ENCODE peak calls at places on chromosomes 1 and 21, in seven cellular contexts. L, D, M, P, O, E and U are unnamed samples.

GRCh38 chr1:205870236-205870635 is 20.3 kb upstream of the PM20D1 start:
- DNase-seq in L (no peak), D (no peak), M (no peak), P (no peak), O (no peak), E (no peak), U (no peak)

GRCh38 chr1:167110586-167110985 is 16.7 kb downstream of the STYXL2 start:
- DNase-seq in L (no peak), D (no peak), M (no peak), P (no peak), O (no peak), E (no peak), U (no peak)

GRCh38 chr1:41192456-41193188 is 49.5 kb downstream of the SCMH1 start:
- DNase-seq in L (no peak), D (no peak), M (no peak), P (no peak), O (no peak), E (no peak), U (no peak)

GRCh38 chr21:24895885-24896734 is 711.2 kb downstream of the MRPL39 start:
- DNase-seq in L (no peak), D (no peak), M (no peak), P (no peak), O (no peak), E (no peak), U (no peak)

GRCh38 chr21:33514234-33514633 is 22.7 kb upstream of the DNAJC28 start:
- DNase-seq in L (no peak), D (no peak), M (no peak), P (no peak), O (no peak), E (no peak), U (no peak)

GRCh38 chr1:225280563-225280962 is 147.3 kb downstream of the LBR start:
- DNase-seq in L (no peak), D (no peak), M (no peak), P (no peak), O (no peak), E (no peak), U (no peak)

GRCh38 chr1:225437710-225438437 is 10.0 kb upstream of the LBR start:
- DNase-seq in L (no peak), D (peak; percentile 36), M (no peak), P (peak; percentile 28), O (no peak), E (no peak), U (no peak)

GRCh38 chr1:37478451-37478871 is 4.1 kb downstream of the ZC3H12A start:
- DNase-seq in L (no peak), D (peak; percentile 72), M (no peak), P (no peak), O (peak; percentile 68), E (no peak), U (no peak)

GRCh38 chr1:25031966-25032667 is 102.0 kb upstream of the RUNX3 start:
- DNase-seq in L (no peak), D (peak; percentile 87), M (no peak), P (no peak), O (peak; percentile 93), E (peak; percentile 44), U (no peak)

GRCh38 chr21:26626187-26626586 is 53.1 kb upstream of the CYYR1 start:
- DNase-seq in L (no peak), D (no peak), M (no peak), P (no peak), O (no peak), E (no peak), U (no peak)

GRCh38 chr1:226662704-226663326 is 76.3 kb downstream of the ITPKB start:
- DNase-seq in L (peak; percentile 92), D (peak; percentile 96), M (no peak), P (peak; percentile 46), O (peak; percentile 95), E (peak; percentile 69), U (peak; percentile 76)

GRCh38 chr21:46057111-46057709 is 40.7 kb upstream of the COL6A2 start:
- DNase-seq in L (no peak), D (no peak), M (peak; percentile 56), P (no peak), O (no peak), E (no peak), U (no peak)

GRCh38 chr1:220271706-220272046 is 577 bp downstream of the RAB3GAP2 start:
- DNase-seq in L (no peak), D (peak; percentile 25), M (peak; percentile 35), P (peak; percentile 18), O (peak; percentile 9), E (no peak), U (no peak)

GRCh38 chr1:208526726-208527125 is 282.5 kb upstream of the PLXNA2 start:
- DNase-seq in L (no peak), D (no peak), M (no peak), P (no peak), O (no peak), E (no peak), U (no peak)

GRCh38 chr1:20485527-20486456 is at the start of gene CAMK2N1:
- DNase-seq in L (no peak), D (peak; percentile 79), M (peak; percentile 88), P (no peak), O (no peak), E (peak; percentile 62), U (no peak)

GRCh38 chr1:67274623-67275325 is 32.9 kb upstream of the IL12RB2 start:
- DNase-seq in L (no peak), D (no peak), M (no peak), P (no peak), O (no peak), E (no peak), U (no peak)

GRCh38 chr21:17495680-17496079 is 17.2 kb upstream of the CXADR start:
- DNase-seq in L (no peak), D (no peak), M (no peak), P (no peak), O (no peak), E (no peak), U (no peak)

GRCh38 chr1:3366181-3367051 is 88.0 kb upstream of the ARHGEF16 start:
- DNase-seq in L (no peak), D (no peak), M (peak; percentile 53), P (no peak), O (peak; percentile 47), E (no peak), U (no peak)

GRCh38 chr21:36010801-36011200 is 49.5 kb downstream of the SETD4 start:
- DNase-seq in L (no peak), D (no peak), M (no peak), P (no peak), O (no peak), E (no peak), U (no peak)

GRCh38 chr1:93839307-93839706 is 39.7 kb downstream of the DNTTIP2 start:
- DNase-seq in L (no peak), D (peak; percentile 86), M (no peak), P (no peak), O (peak; percentile 78), E (no peak), U (no peak)

GRCh38 chr1:182004601-182005000 is 56.9 kb downstream of the ZNF648 start:
- DNase-seq in L (no peak), D (no peak), M (no peak), P (no peak), O (no peak), E (no peak), U (no peak)

GRCh38 chr1:201702936-201703335 is 126.0 kb upstream of the IPO9 start:
- DNase-seq in L (no peak), D (no peak), M (no peak), P (no peak), O (no peak), E (no peak), U (no peak)

GRCh38 chr1:114347431-114348209 is 163.4 kb downstream of the TRIM33 start:
- DNase-seq in L (no peak), D (no peak), M (no peak), P (no peak), O (no peak), E (no peak), U (no peak)

GRCh38 chr1:30283199-30283962 is 440.0 kb downstream of the MATN1 start:
- DNase-seq in L (no peak), D (no peak), M (no peak), P (no peak), O (no peak), E (no peak), U (no peak)

GRCh38 chr1:179814513-179814838 is 63.1 kb downstream of the TOR1AIP2 start:
- DNase-seq in L (no peak), D (no peak), M (peak; percentile 82), P (no peak), O (no peak), E (no peak), U (no peak)

DNA sequence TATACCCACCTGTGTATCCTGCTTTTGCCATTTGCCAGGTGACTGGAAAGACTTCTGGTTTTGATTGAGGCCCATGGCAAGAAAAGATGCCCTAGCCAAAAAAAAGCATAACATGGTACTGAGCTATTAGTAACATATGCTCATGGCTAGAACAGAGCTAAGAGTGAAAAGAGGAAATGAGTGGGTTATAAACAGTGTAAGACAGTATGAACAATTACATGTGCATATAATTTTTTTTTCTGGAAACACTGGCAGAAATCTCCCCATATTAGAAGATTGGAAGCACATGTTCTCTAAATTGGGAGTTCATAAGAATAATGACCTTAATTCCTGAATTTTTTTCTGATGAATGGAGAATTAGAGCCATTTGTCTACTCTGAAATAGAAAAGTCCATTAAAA is 41.2 kb upstream of the PDC start:
- DNase-seq in L (no peak), D (no peak), M (no peak), P (no peak), O (no peak), E (no peak), U (no peak)
- TF ChIP-seq CTCF in L (no peak), D (no peak), M (no peak), P (no peak), O (no peak), E (no peak), U (no peak)

GRCh38 chr1:1283821-1284220 is 3.6 kb downstream of the SCNN1D start:
- DNase-seq in L (no peak), D (peak; percentile 58), M (no peak), P (no peak), O (no peak), E (no peak), U (no peak)
- TF ChIP-seq CTCF in L (no peak), D (no peak), M (no peak), P (no peak), O (peak; percentile 15), E (no peak), U (no peak)

GRCh38 chr1:184563308-184563707 is 176.5 kb downstream of the C1orf21 start:
- DNase-seq in L (no peak), D (peak; percentile 33), M (no peak), P (no peak), O (no peak), E (no peak), U (no peak)
- TF ChIP-seq CTCF in L (peak; percentile 33), D (peak; percentile 40), M (no peak), P (peak; percentile 55), O (peak; percentile 52), E (no peak), U (no peak)

GRCh38 chr1:206878456-206878855 is 13.0 kb downstream of the IL20 start:
- DNase-seq in L (no peak), D (no peak), M (no peak), P (peak; percentile 24), O (no peak), E (no peak), U (no peak)
- TF ChIP-seq CTCF in L (no peak), D (peak; percentile 8), M (no peak), P (peak; percentile 60), O (peak; percentile 17), E (no peak), U (no peak)

GRCh38 chr1:62334434-62334833 is 15.2 kb upstream of the KANK4 start:
- DNase-seq in L (no peak), D (no peak), M (no peak), P (no peak), O (no peak), E (no peak), U (no peak)
- TF ChIP-seq CTCF in L (no peak), D (peak; percentile 29), M (no peak), P (peak; percentile 34), O (peak; percentile 45), E (no peak), U (no peak)